ENCODE peak calls at places on chromosomes 1 and 21, in six cellular contexts. One of them, this sample, is unnamed.

GRCh38 chr1:114154963-114155322 is 1.3 kb upstream of the SYT6 start:
- DNase-seq in H9: peak
- DNase-seq in mesenchymal stem cell: peak
- DNase-seq in IMR-90: no peak
- DNase-seq in H1: peak
- DNase-seq in trophoblast cell: peak
- DNase-seq in this sample: no peak

GRCh38 chr1:160061376-160062100 is 8.4 kb downstream of the KCNJ10 start:
- DNase-seq in H1: no peak
- DNase-seq in H9: peak
- DNase-seq in mesenchymal stem cell: no peak
- DNase-seq in IMR-90: no peak
- DNase-seq in trophoblast cell: no peak
- DNase-seq in this sample: no peak

GRCh38 chr1:228085287-228085926 is 2.9 kb downstream of the ARF1 start:
- DNase-seq in H9: no peak
- DNase-seq in mesenchymal stem cell: peak
- DNase-seq in H1: no peak
- DNase-seq in IMR-90: peak
- DNase-seq in trophoblast cell: peak
- DNase-seq in this sample: no peak

GRCh38 chr1:47676311-47677054 is 238.6 kb downstream of the FOXD2 start:
- DNase-seq in H1: peak
- DNase-seq in IMR-90: no peak
- DNase-seq in H9: peak
- DNase-seq in mesenchymal stem cell: no peak
- DNase-seq in trophoblast cell: no peak
- DNase-seq in this sample: no peak

GRCh38 chr1:116314305-116314919 is 58.6 kb upstream of the ATP1A1 start:
- DNase-seq in H1: no peak
- DNase-seq in H9: no peak
- DNase-seq in mesenchymal stem cell: no peak
- DNase-seq in IMR-90: no peak
- DNase-seq in trophoblast cell: no peak
- DNase-seq in this sample: no peak

GRCh38 chr1:151443846-151444790 is 15.2 kb downstream of the POGZ start:
- DNase-seq in H1: peak
- DNase-seq in mesenchymal stem cell: peak
- DNase-seq in H9: peak
- DNase-seq in trophoblast cell: peak
- DNase-seq in IMR-90: peak
- DNase-seq in this sample: peak

GRCh38 chr1:156212130-156212529 is 677 bp upstream of the PMF1 start:
- DNase-seq in H1: no peak
- DNase-seq in mesenchymal stem cell: no peak
- DNase-seq in H9: no peak
- DNase-seq in IMR-90: no peak
- DNase-seq in trophoblast cell: no peak
- DNase-seq in this sample: no peak

GRCh38 chr1:95731466-95731865 is 497.5 kb downstream of the RWDD3 start:
- DNase-seq in H1: no peak
- DNase-seq in H9: no peak
- DNase-seq in mesenchymal stem cell: no peak
- DNase-seq in IMR-90: no peak
- DNase-seq in trophoblast cell: no peak
- DNase-seq in this sample: no peak

GRCh38 chr1:160219062-160219929 is 14.1 kb downstream of the PEA15 start:
- DNase-seq in trophoblast cell: peak
- DNase-seq in H9: peak
- DNase-seq in mesenchymal stem cell: peak
- DNase-seq in H1: no peak
- DNase-seq in IMR-90: peak
- DNase-seq in this sample: no peak

GRCh38 chr1:218568962-218569530 is 223.9 kb downstream of the TGFB2 start:
- DNase-seq in H1: no peak
- DNase-seq in trophoblast cell: no peak
- DNase-seq in IMR-90: no peak
- DNase-seq in H9: no peak
- DNase-seq in mesenchymal stem cell: no peak
- DNase-seq in this sample: no peak

GRCh38 chr21:37915941-37916794 is at the start of gene KCNJ6:
- DNase-seq in IMR-90: peak
- DNase-seq in H9: peak
- DNase-seq in mesenchymal stem cell: peak
- DNase-seq in H1: peak
- DNase-seq in trophoblast cell: peak
- DNase-seq in this sample: peak

GRCh38 chr1:246527402-246528088 is 20.5 kb upstream of the SMYD3 start:
- DNase-seq in H1: no peak
- DNase-seq in IMR-90: no peak
- DNase-seq in H9: no peak
- DNase-seq in mesenchymal stem cell: no peak
- DNase-seq in trophoblast cell: no peak
- DNase-seq in this sample: no peak

GRCh38 chr1:19309123-19309813 is 2.7 kb downstream of the AKR7A2 start:
- DNase-seq in mesenchymal stem cell: peak
- DNase-seq in H1: no peak
- DNase-seq in IMR-90: peak
- DNase-seq in H9: no peak
- DNase-seq in trophoblast cell: peak
- DNase-seq in this sample: no peak

GRCh38 chr1:32257227-32257508 is 6.1 kb downstream of the LCK start:
- DNase-seq in trophoblast cell: no peak
- DNase-seq in H1: no peak
- DNase-seq in H9: no peak
- DNase-seq in IMR-90: no peak
- DNase-seq in mesenchymal stem cell: no peak
- DNase-seq in this sample: no peak

GRCh38 chr21:35204850-35205564 is 155.9 kb upstream of the RUNX1 start:
- DNase-seq in trophoblast cell: no peak
- DNase-seq in H1: no peak
- DNase-seq in H9: no peak
- DNase-seq in mesenchymal stem cell: no peak
- DNase-seq in IMR-90: peak
- DNase-seq in this sample: no peak

GRCh38 chr1:9629445-9630201 is 21.9 kb upstream of the PIK3CD start:
- DNase-seq in trophoblast cell: no peak
- DNase-seq in H9: no peak
- DNase-seq in IMR-90: no peak
- DNase-seq in mesenchymal stem cell: no peak
- DNase-seq in H1: peak
- DNase-seq in this sample: no peak

GRCh38 chr1:22750671-22751016 is 40.0 kb downstream of the EPHB2 start:
- DNase-seq in trophoblast cell: peak
- DNase-seq in H1: no peak
- DNase-seq in H9: no peak
- DNase-seq in mesenchymal stem cell: no peak
- DNase-seq in IMR-90: no peak
- DNase-seq in this sample: no peak

GRCh38 chr1:62274496-62274895 is 44.7 kb downstream of the KANK4 start:
- DNase-seq in trophoblast cell: no peak
- DNase-seq in H1: no peak
- DNase-seq in mesenchymal stem cell: no peak
- DNase-seq in H9: no peak
- DNase-seq in IMR-90: no peak
- DNase-seq in this sample: no peak

GRCh38 chr21:33123396-33124120 is 53.6 kb downstream of the OLIG1 start:
- DNase-seq in trophoblast cell: no peak
- DNase-seq in mesenchymal stem cell: no peak
- DNase-seq in IMR-90: no peak
- DNase-seq in H1: no peak
- DNase-seq in H9: no peak
- DNase-seq in this sample: no peak

GRCh38 chr1:36174716-36175115 is 18.8 kb downstream of the MAP7D1 start:
- DNase-seq in H1: no peak
- DNase-seq in IMR-90: no peak
- DNase-seq in trophoblast cell: no peak
- DNase-seq in mesenchymal stem cell: no peak
- DNase-seq in H9: no peak
- DNase-seq in this sample: no peak

GRCh38 chr1:152878042-152878441 is at the start of gene SMCP:
- DNase-seq in IMR-90: no peak
- DNase-seq in trophoblast cell: peak
- DNase-seq in H1: peak
- DNase-seq in mesenchymal stem cell: no peak
- DNase-seq in H9: no peak
- DNase-seq in this sample: no peak

GRCh38 chr21:44919913-44920693 is 596 bp downstream of the ITGB2 start:
- DNase-seq in IMR-90: no peak
- DNase-seq in trophoblast cell: no peak
- DNase-seq in H9: no peak
- DNase-seq in H1: no peak
- DNase-seq in mesenchymal stem cell: no peak
- DNase-seq in this sample: no peak

DNA sequence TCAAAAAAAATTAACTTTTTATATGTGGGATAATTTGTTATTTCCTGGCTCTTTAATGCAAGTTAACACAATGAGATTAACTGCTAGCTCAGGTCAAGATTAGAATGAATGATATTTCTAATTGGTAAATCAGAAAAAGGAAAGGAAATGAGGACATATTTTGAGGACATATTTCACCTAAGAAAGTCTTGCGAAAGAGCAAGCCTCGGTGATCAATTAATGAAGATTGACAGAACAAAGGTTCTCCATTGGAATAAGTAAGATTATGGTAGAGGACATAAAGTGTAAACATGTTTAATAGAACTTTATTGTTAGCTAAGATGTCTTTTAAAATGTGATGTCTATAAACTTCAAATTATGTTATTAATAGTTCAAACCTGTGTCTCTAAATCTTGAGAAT is 1617.8 kb downstream of the KCNT2 start:
- DNase-seq in trophoblast cell: no peak
- DNase-seq in mesenchymal stem cell: no peak
- DNase-seq in IMR-90: no peak
- DNase-seq in H1: no peak
- DNase-seq in H9: no peak
- DNase-seq in this sample: no peak
- H3K4me2 ChIP-seq in trophoblast cell: no peak
- H3K4me2 ChIP-seq in mesenchymal stem cell: no peak
- H3K4me2 ChIP-seq in IMR-90: no peak
- H3K4me2 ChIP-seq in H1: no peak
- H3K4me2 ChIP-seq in H9: no peak
- H3K4me2 ChIP-seq in this sample: no peak

DNA sequence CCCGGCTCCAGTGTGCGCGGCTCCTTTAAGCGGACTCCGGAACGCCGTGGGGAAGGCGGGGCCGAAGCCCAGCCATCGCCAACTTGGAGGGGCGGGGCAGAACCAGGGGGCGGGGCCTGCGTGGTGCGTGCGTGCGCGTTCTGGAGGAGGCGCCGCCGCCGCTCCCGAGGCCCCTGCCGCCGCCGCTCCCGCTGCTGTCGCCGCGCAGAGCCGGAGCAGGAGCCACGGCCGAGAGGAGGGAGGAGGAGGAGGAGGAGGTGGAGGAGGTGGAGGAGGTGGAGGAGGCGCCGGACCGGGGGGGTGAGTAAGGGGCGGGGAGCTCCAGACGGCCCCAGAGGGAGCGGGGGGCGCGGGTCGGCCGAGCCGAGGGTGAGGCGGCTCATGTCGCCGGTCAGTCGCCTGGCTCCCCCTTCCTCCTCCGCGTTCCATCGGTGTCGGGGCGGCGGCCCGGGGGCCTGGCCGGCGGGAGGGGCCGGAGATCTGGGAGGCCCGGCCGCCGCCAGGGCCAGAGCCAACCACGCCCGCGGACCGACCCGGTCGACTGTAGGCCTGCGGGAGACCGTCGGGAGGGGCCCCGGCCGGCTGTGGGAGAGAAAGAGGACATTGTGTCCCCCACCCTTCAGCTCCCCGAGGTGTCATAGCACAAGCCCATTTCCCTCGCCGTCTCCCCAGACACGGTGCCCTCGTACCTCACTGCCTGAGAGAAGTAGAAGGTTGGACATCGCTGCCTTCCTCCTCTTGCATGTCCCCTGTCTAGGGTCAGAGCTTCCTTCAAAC is at the start of gene RAP1A:
- DNase-seq in IMR-90: peak
- DNase-seq in trophoblast cell: peak
- DNase-seq in H1: peak
- DNase-seq in mesenchymal stem cell: peak
- DNase-seq in H9: peak
- DNase-seq in this sample: peak
- H3K23ac ChIP-seq in IMR-90: peak
- H3K23ac ChIP-seq in trophoblast cell: peak
- H3K23ac ChIP-seq in H1: no peak
- H3K23ac ChIP-seq in mesenchymal stem cell: peak
- H3K23ac ChIP-seq in H9: no peak
- H3K23ac ChIP-seq in this sample: peak

GRCh38 chr1:5709976-5710375 is 282.2 kb downstream of the NPHP4 start:
- DNase-seq in IMR-90: no peak
- DNase-seq in trophoblast cell: no peak
- DNase-seq in H1: no peak
- DNase-seq in mesenchymal stem cell: no peak
- DNase-seq in H9: peak
- DNase-seq in this sample: no peak
- H4K91ac ChIP-seq in IMR-90: no peak
- H4K91ac ChIP-seq in trophoblast cell: no peak
- H4K91ac ChIP-seq in H1: no peak
- H4K91ac ChIP-seq in mesenchymal stem cell: no peak
- H4K91ac ChIP-seq in H9: no peak
- H4K91ac ChIP-seq in this sample: no peak

GRCh38 chr1:103284270-103284669 is 175.9 kb upstream of the COL11A1 start:
- DNase-seq in H9: no peak
- DNase-seq in IMR-90: peak
- DNase-seq in mesenchymal stem cell: peak
- DNase-seq in H1: no peak
- DNase-seq in trophoblast cell: no peak
- DNase-seq in this sample: no peak
- H3K4me2 ChIP-seq in H9: no peak
- H3K4me2 ChIP-seq in IMR-90: no peak
- H3K4me2 ChIP-seq in mesenchymal stem cell: no peak
- H3K4me2 ChIP-seq in H1: no peak
- H3K4me2 ChIP-seq in trophoblast cell: no peak
- H3K4me2 ChIP-seq in this sample: no peak